ENCODE peak calls at places on chromosome 15, in six cellular contexts. One of them, this sample, is unnamed.

GRCh38 chr15:72058590-72058989 is 59.4 kb downstream of the MYO9A start:
- DNase-seq in upper lobe of right lung: no peak
- DNase-seq in adrenal gland: no peak
- DNase-seq in ovary: no peak
- DNase-seq in body of pancreas: no peak
- DNase-seq in suprapubic skin: no peak
- DNase-seq in this sample: no peak

GRCh38 chr15:82995938-82996337 is 9.9 kb downstream of the RAMAC start:
- DNase-seq in upper lobe of right lung: no peak
- DNase-seq in adrenal gland: no peak
- DNase-seq in ovary: no peak
- DNase-seq in body of pancreas: no peak
- DNase-seq in suprapubic skin: no peak
- DNase-seq in this sample: no peak

GRCh38 chr15:83709246-83709645 is 55.3 kb downstream of the ADAMTSL3 start:
- DNase-seq in upper lobe of right lung: no peak
- DNase-seq in adrenal gland: no peak
- DNase-seq in ovary: no peak
- DNase-seq in body of pancreas: no peak
- DNase-seq in suprapubic skin: no peak
- DNase-seq in this sample: no peak

GRCh38 chr15:33200903-33201302 is 6.4 kb upstream of the FMN1 start:
- DNase-seq in upper lobe of right lung: no peak
- DNase-seq in adrenal gland: no peak
- DNase-seq in ovary: no peak
- DNase-seq in body of pancreas: no peak
- DNase-seq in suprapubic skin: no peak
- DNase-seq in this sample: no peak

GRCh38 chr15:85137507-85138175 is 156.0 kb downstream of the PDE8A start:
- DNase-seq in upper lobe of right lung: no peak
- DNase-seq in adrenal gland: no peak
- DNase-seq in ovary: no peak
- DNase-seq in body of pancreas: no peak
- DNase-seq in suprapubic skin: no peak
- DNase-seq in this sample: no peak

GRCh38 chr15:98286831-98287230 is 326.3 kb downstream of the ARRDC4 start:
- DNase-seq in upper lobe of right lung: no peak
- DNase-seq in adrenal gland: no peak
- DNase-seq in ovary: no peak
- DNase-seq in body of pancreas: no peak
- DNase-seq in suprapubic skin: peak; percentile 26
- DNase-seq in this sample: no peak

GRCh38 chr15:49978171-49978570 is 140.9 kb downstream of the ATP8B4 start:
- DNase-seq in upper lobe of right lung: no peak
- DNase-seq in adrenal gland: no peak
- DNase-seq in ovary: no peak
- DNase-seq in body of pancreas: no peak
- DNase-seq in suprapubic skin: no peak
- DNase-seq in this sample: no peak

GRCh38 chr15:75620043-75620775 is 5.3 kb downstream of the SNUPN start:
- DNase-seq in upper lobe of right lung: no peak
- DNase-seq in adrenal gland: peak; percentile 28
- DNase-seq in ovary: peak; percentile 38
- DNase-seq in body of pancreas: no peak
- DNase-seq in suprapubic skin: no peak
- DNase-seq in this sample: no peak

GRCh38 chr15:83206971-83207621 is 527 bp downstream of the HDGFL3 start:
- DNase-seq in upper lobe of right lung: peak; percentile 75
- DNase-seq in adrenal gland: peak; percentile 29
- DNase-seq in ovary: peak; percentile 42
- DNase-seq in body of pancreas: peak; percentile 25
- DNase-seq in suprapubic skin: no peak
- DNase-seq in this sample: peak; percentile 66

GRCh38 chr15:77417642-77418041 is 2.3 kb downstream of the PEAK1 start:
- DNase-seq in upper lobe of right lung: no peak
- DNase-seq in adrenal gland: no peak
- DNase-seq in ovary: no peak
- DNase-seq in body of pancreas: no peak
- DNase-seq in suprapubic skin: no peak
- DNase-seq in this sample: no peak

GRCh38 chr15:48800811-48801460 is 9.9 kb downstream of the CEP152 start:
- DNase-seq in upper lobe of right lung: no peak
- DNase-seq in adrenal gland: no peak
- DNase-seq in ovary: no peak
- DNase-seq in body of pancreas: no peak
- DNase-seq in suprapubic skin: no peak
- DNase-seq in this sample: no peak

GRCh38 chr15:24772709-24773373 is 97.3 kb downstream of the NPAP1 start:
- DNase-seq in upper lobe of right lung: peak; percentile 85
- DNase-seq in adrenal gland: peak; percentile 83
- DNase-seq in ovary: peak; percentile 76
- DNase-seq in body of pancreas: peak; percentile 86
- DNase-seq in suprapubic skin: no peak
- DNase-seq in this sample: peak; percentile 82

GRCh38 chr15:35481992-35482391 is 64.0 kb downstream of the DPH6 start:
- DNase-seq in upper lobe of right lung: no peak
- DNase-seq in adrenal gland: peak; percentile 22
- DNase-seq in ovary: no peak
- DNase-seq in body of pancreas: no peak
- DNase-seq in suprapubic skin: no peak
- DNase-seq in this sample: no peak

GRCh38 chr15:34358367-34358766 is 8.6 kb downstream of the LPCAT4 start:
- DNase-seq in upper lobe of right lung: no peak
- DNase-seq in adrenal gland: no peak
- DNase-seq in ovary: no peak
- DNase-seq in body of pancreas: no peak
- DNase-seq in suprapubic skin: no peak
- DNase-seq in this sample: no peak

GRCh38 chr15:74122403-74123130 is 7.8 kb upstream of the ISLR2 start:
- DNase-seq in upper lobe of right lung: no peak
- DNase-seq in adrenal gland: no peak
- DNase-seq in ovary: no peak
- DNase-seq in body of pancreas: no peak
- DNase-seq in suprapubic skin: no peak
- DNase-seq in this sample: no peak
- H3K4me1 ChIP-seq in upper lobe of right lung: peaks cover under 1% of the 10 kb centered on the region
- H3K4me1 ChIP-seq in adrenal gland: no peaks in the 10 kb centered on the region
- H3K4me1 ChIP-seq in ovary: no peaks in the 10 kb centered on the region
- H3K4me1 ChIP-seq in body of pancreas: peaks cover 3% of the 10 kb centered on the region
- H3K4me1 ChIP-seq in suprapubic skin: peaks cover 4% of the 10 kb centered on the region
- H3K4me1 ChIP-seq in this sample: no peaks in the 10 kb centered on the region

GRCh38 chr15:28903555-28903954 is 17.8 kb downstream of the APBA2 start:
- DNase-seq in upper lobe of right lung: no peak
- DNase-seq in adrenal gland: no peak
- DNase-seq in ovary: no peak
- DNase-seq in body of pancreas: no peak
- DNase-seq in suprapubic skin: peak; percentile 65
- DNase-seq in this sample: no peak

GRCh38 chr15:28902856-28903255 is 17.1 kb downstream of the APBA2 start:
- DNase-seq in upper lobe of right lung: no peak
- DNase-seq in adrenal gland: no peak
- DNase-seq in ovary: no peak
- DNase-seq in body of pancreas: no peak
- DNase-seq in suprapubic skin: peak; percentile 45
- DNase-seq in this sample: no peak

GRCh38 chr15:28901587-28901980 is 15.8 kb downstream of the APBA2 start:
- DNase-seq in upper lobe of right lung: peak; percentile 36
- DNase-seq in adrenal gland: no peak
- DNase-seq in ovary: no peak
- DNase-seq in body of pancreas: no peak
- DNase-seq in suprapubic skin: peak; percentile 60
- DNase-seq in this sample: no peak

GRCh38 chr15:28900892-28901586 is 15.3 kb downstream of the APBA2 start:
- DNase-seq in upper lobe of right lung: peak; percentile 50
- DNase-seq in adrenal gland: no peak
- DNase-seq in ovary: no peak
- DNase-seq in body of pancreas: no peak
- DNase-seq in suprapubic skin: no peak
- DNase-seq in this sample: no peak

DNA sequence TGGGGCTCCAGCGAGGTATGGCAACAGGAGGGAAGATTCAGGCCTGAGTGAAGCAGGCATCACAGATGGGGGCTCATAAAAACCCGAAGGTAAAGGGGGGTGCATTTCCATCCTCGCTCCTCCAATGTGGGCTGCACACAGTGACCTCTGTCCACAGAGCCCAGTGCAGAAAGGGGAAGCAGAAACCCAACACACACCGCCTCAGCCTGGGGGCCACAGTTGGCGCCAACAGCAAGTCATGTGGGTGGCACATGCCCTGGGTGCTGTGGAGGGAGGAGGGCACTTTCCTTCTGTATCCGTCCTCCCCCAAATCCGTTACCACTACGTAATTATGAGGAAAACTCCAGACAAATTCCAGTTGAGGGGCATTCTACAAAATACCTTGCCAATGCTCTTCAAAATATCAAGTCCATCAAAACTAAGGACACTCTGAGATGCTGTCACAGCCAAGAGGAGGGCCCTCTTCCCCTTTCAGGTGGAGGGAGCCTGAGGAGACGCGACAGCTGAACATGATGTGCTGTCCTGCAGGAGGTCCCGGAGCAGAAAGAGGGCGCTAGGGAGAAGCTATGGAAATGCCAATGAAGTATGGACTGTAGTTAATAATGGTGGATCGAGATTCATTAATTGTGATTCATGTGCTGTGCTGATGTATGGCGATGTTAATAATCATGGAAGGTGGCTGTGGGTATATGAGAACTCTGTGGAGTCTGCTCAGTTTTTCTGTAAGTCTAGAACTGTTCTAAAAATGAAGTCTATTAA is 16.4 kb downstream of the APBA2 start:
- DNase-seq in upper lobe of right lung: peak; percentile 43
- DNase-seq in adrenal gland: no peak
- DNase-seq in ovary: no peak
- DNase-seq in body of pancreas: no peak
- DNase-seq in suprapubic skin: peak; percentile 67
- DNase-seq in this sample: no peak
- TF ChIP-seq CTCF in upper lobe of right lung: no peak
- TF ChIP-seq CTCF in adrenal gland: no peak
- TF ChIP-seq CTCF in ovary: no peak
- TF ChIP-seq CTCF in body of pancreas: no peak
- TF ChIP-seq CTCF in suprapubic skin: no peak
- TF ChIP-seq CTCF in this sample: no peak

DNA sequence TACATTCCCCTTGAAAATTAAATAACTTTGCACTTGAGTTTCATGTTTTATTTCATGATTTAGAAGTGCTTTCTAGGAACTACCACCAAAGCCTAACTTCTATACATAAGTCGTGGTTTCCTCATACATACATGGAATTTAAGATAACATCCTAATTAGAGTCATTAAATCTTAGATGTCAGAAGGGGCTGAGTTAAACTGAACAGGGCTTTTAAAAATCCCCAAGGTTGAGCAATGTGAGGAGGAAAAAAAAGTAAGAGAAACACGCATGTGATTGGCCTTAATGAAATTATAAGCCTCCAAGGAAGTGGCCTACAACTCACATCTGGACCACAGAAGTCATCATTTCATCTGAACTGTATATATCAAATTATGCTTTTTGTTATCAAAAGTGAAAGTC is 303.1 kb upstream of the SEMA6D start:
- DNase-seq in upper lobe of right lung: no peak
- DNase-seq in adrenal gland: no peak
- DNase-seq in ovary: no peak
- DNase-seq in body of pancreas: no peak
- DNase-seq in suprapubic skin: no peak
- DNase-seq in this sample: no peak
- H3K4me3 ChIP-seq in upper lobe of right lung: no peak overlapping the region
- H3K4me3 ChIP-seq in adrenal gland: no peak overlapping the region
- H3K4me3 ChIP-seq in ovary: no peak overlapping the region
- H3K4me3 ChIP-seq in body of pancreas: no peak overlapping the region
- H3K4me3 ChIP-seq in suprapubic skin: no peak overlapping the region
- H3K4me3 ChIP-seq in this sample: no peak overlapping the region

DNA sequence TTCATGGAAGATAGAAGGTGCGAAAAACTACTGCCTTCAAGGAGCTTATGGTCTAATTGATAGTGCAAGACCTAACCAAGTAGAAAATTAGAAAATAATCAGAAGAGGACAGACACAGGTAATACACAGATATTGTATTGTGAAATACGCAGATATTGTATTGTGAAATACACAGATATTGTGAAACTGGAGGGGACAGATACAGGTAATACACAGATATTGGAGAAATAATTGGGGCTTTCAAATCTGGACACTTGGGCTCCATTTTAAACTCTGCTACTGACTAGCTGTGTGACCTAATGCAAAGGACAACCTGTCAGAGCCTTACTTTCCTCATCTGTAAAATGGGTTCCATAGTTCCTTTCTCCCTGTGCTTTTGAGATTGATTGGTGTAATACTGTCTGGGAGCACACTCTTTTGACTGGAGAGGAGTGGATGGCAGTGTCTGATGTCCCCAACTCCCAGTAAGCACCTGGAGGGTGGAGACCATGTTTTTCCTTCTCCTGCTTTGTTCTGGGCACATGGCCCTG is 272.8 kb downstream of the TLE3 start:
- DNase-seq in upper lobe of right lung: no peak
- DNase-seq in adrenal gland: no peak
- DNase-seq in ovary: no peak
- DNase-seq in body of pancreas: no peak
- DNase-seq in suprapubic skin: no peak
- DNase-seq in this sample: no peak
- H3K4me1 ChIP-seq in upper lobe of right lung: no peaks in the 10 kb centered on the region
- H3K4me1 ChIP-seq in adrenal gland: no peaks in the 10 kb centered on the region
- H3K4me1 ChIP-seq in ovary: no peaks in the 10 kb centered on the region
- H3K4me1 ChIP-seq in body of pancreas: no peaks in the 10 kb centered on the region
- H3K4me1 ChIP-seq in suprapubic skin: no peaks in the 10 kb centered on the region
- H3K4me1 ChIP-seq in this sample: no peaks in the 10 kb centered on the region

DNA sequence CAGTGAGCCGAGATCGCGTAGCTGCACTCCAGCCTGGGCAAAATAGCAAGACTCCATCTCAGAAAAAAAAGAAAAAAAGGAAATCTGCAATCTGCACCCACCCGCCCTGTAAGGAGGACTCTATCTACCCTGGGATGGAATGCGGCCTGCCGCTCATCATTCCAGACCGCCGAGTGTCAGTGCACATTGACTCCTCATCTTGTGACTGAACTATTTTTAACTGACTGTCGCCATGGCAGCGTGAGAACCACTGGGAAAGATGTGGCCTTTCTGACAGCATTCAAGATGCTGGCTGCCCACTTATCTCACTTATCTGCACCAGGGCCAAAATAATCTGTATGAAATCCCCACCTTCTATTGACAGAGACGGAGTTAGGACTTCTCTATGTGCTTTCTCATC is 38.8 kb upstream of the ANKRD34C start:
- DNase-seq in upper lobe of right lung: no peak
- DNase-seq in adrenal gland: no peak
- DNase-seq in ovary: no peak
- DNase-seq in body of pancreas: no peak
- DNase-seq in suprapubic skin: no peak
- DNase-seq in this sample: no peak
- TF ChIP-seq CTCF in upper lobe of right lung: no peak
- TF ChIP-seq CTCF in adrenal gland: no peak
- TF ChIP-seq CTCF in ovary: no peak
- TF ChIP-seq CTCF in body of pancreas: no peak
- TF ChIP-seq CTCF in suprapubic skin: no peak
- TF ChIP-seq CTCF in this sample: no peak

This sample was measured in psoas muscle.